ENCODE peak calls at places on chromosome X, in eight cellular contexts. I is iris pigment epithelial cell; B is activated naive CD4-positive, alpha-beta T cell treated with anti-CD3 and anti-CD28 coated beads, Interleukin-2, amount 50 U/mL, for 72 hours; Y is left colon; L is glutamatergic neuron; D is HepG2; Z is activated naive CD8-positive, alpha-beta T cell treated with anti-CD3 and anti-CD28 coated beads, Interleukin-2, amount 50 U/mL, for 24 hours; P is activated effector memory CD4-positive, alpha-beta T cell treated with Interleukin-2 at 50 U/mL for 16 hours. A is an unnamed sample.

GRCh38 chrX:78831523-78831922 is 84.0 kb downstream of the LPAR4 start:
- DNase-seq in L (no peak), I (no peak), D (no peak), Y (no peak), Z (no peak), P (no peak), B (no peak), A (no peak)

GRCh38 chrX:119757979-119758681 is at the start of gene SOWAHD:
- DNase-seq in B (no peak), P (peak), I (no peak), Z (no peak), Y (peak), L (peak), D (peak), A (no peak)

GRCh38 chrX:155966876-155967275 is 30.6 kb upstream of the IL9R start:
- DNase-seq in I (peak), Y (no peak), Z (peak), B (no peak), P (no peak), D (peak), L (peak), A (no peak)

GRCh38 chrX:54181196-54181953 is 1.7 kb downstream of the FAM120C start:
- DNase-seq in I (peak), B (no peak), Z (no peak), D (no peak), L (no peak), P (no peak), Y (no peak), A (no peak)

GRCh38 chrX:131633285-131633917 is 89.5 kb downstream of the OR13H1 start:
- DNase-seq in L (peak), D (peak), P (peak), B (no peak), Y (peak), I (peak), Z (peak), A (peak)

GRCh38 chrX:74249963-74250362 is 54.0 kb upstream of the ZCCHC13 start:
- DNase-seq in B (no peak), D (no peak), L (no peak), Y (peak), Z (no peak), P (no peak), I (no peak), A (no peak)

GRCh38 chrX:124018031-124018430 is 56.5 kb downstream of the STAG2 start:
- DNase-seq in Z (no peak), B (no peak), L (no peak), D (no peak), I (no peak), P (no peak), Y (no peak), A (no peak)

GRCh38 chrX:44428989-44429627 is 85.6 kb upstream of the EFHC2 start:
- DNase-seq in I (no peak), Y (no peak), Z (no peak), L (no peak), P (no peak), D (peak), B (no peak), A (no peak)

GRCh38 chrX:37697169-37697760 is 11.7 kb downstream of the XK start:
- DNase-seq in I (peak), P (no peak), B (no peak), D (no peak), Y (peak), L (no peak), Z (no peak), A (no peak)

GRCh38 chrX:6460893-6461490 is 73.9 kb downstream of the VCX3A start:
- DNase-seq in L (no peak), Y (no peak), Z (no peak), B (no peak), D (no peak), P (no peak), I (no peak), A (no peak)

GRCh38 chrX:133981908-133982307 is 3.5 kb downstream of the GPC3 start:
- DNase-seq in L (no peak), P (no peak), I (no peak), D (no peak), Y (no peak), Z (no peak), B (no peak), A (no peak)

GRCh38 chrX:45322382-45322781 is 121.7 kb upstream of the DIPK2B start:
- DNase-seq in B (no peak), Z (no peak), L (no peak), P (no peak), I (peak), Y (peak), D (peak), A (peak)

GRCh38 chrX:129493643-129494042 is 29.6 kb downstream of the SMARCA1 start:
- DNase-seq in L (no peak), I (peak), Y (no peak), D (no peak), B (no peak), Z (no peak), P (no peak), A (no peak)

GRCh38 chrX:150508461-150509367 is 59.7 kb upstream of the MTM1 start:
- DNase-seq in B (no peak), L (no peak), P (no peak), I (peak), D (no peak), Z (no peak), Y (peak), A (peak)

GRCh38 chrX:16914058-16914457 is 32.4 kb upstream of the REPS2 start:
- DNase-seq in P (no peak), D (no peak), Y (no peak), Z (no peak), I (no peak), L (no peak), B (no peak), A (no peak)

GRCh38 chrX:124406294-124407013 is 60.1 kb downstream of the SH2D1A start:
- DNase-seq in D (peak), P (peak), I (peak), B (peak), Z (peak), L (peak), Y (peak), A (peak)

GRCh38 chrX:1477801-1478458 is 25.2 kb upstream of the ASMTL start:
- DNase-seq in I (no peak), P (no peak), Z (peak), B (peak), L (no peak), Y (no peak), D (no peak), A (peak)

GRCh38 chrX:34879876-34880275 is 62.7 kb upstream of the FAM47B start:
- DNase-seq in L (no peak), P (no peak), Y (no peak), D (no peak), Z (no peak), I (peak), B (no peak), A (no peak)

GRCh38 chrX:13821740-13822139 is 4.8 kb upstream of the GPM6B start:
- DNase-seq in I (peak), Z (no peak), D (no peak), B (no peak), L (no peak), P (no peak), Y (no peak), A (no peak)

GRCh38 chrX:47500541-47500940 is 17.5 kb upstream of the ZNF41 start:
- DNase-seq in B (no peak), P (no peak), Y (no peak), D (no peak), I (peak), L (no peak), Z (no peak), A (no peak)

GRCh38 chrX:35499071-35499862 is 298.9 kb upstream of the MAGEB16 start:
- DNase-seq in P (no peak), D (no peak), B (no peak), L (no peak), Y (no peak), Z (no peak), I (no peak), A (no peak)

GRCh38 chrX:48025561-48025960 is 18.8 kb downstream of the SPACA5 start:
- DNase-seq in D (peak), Y (peak), I (peak), P (no peak), L (peak), Z (peak), B (no peak), A (no peak)

GRCh38 chrX:136097871-136098805 is 49.2 kb upstream of the FHL1 start:
- DNase-seq in P (no peak), B (no peak), I (no peak), Z (no peak), L (no peak), D (no peak), Y (no peak), A (no peak)

GRCh38 chrX:13078739-13079444 is 34.5 kb upstream of the FAM9C start:
- DNase-seq in Y (peak), L (no peak), B (no peak), D (no peak), I (peak), Z (no peak), P (no peak), A (no peak)

GRCh38 chrX:124421898-124422622 is 75.7 kb downstream of the SH2D1A start:
- DNase-seq in Z (no peak), D (no peak), B (no peak), L (no peak), P (no peak), I (peak), Y (no peak), A (no peak)

GRCh38 chrX:85052636-85053343 is 49.1 kb downstream of the APOOL start:
- DNase-seq in Y (no peak), B (no peak), Z (no peak), D (no peak), P (no peak), I (peak), L (no peak), A (no peak)

GRCh38 chrX:17567173-17567572 is 170.1 kb upstream of the SCML1 start:
- DNase-seq in B (no peak), D (no peak), L (no peak), Y (no peak), I (no peak), P (no peak), Z (no peak), A (no peak)

GRCh38 chrX:70324326-70324725 is 34.4 kb downstream of the KIF4A start:
- DNase-seq in D (no peak), P (no peak), Y (no peak), B (no peak), L (no peak), Z (no peak), I (peak), A (no peak)

GRCh38 chrX:53305996-53306937 is 24.9 kb upstream of the IQSEC2 start:
- DNase-seq in Y (no peak), I (peak), B (no peak), P (no peak), D (no peak), L (no peak), Z (no peak), A (no peak)